ENCODE peak calls at places on chromosomes 2 and 18, in five cellular contexts. R is dorsolateral prefrontal cortex, Q is GM20000, G is ovary, M is uterus. O is an unnamed sample.

GRCh38 chr2:160034396-160034795 is 28.0 kb downstream of the PLA2R1 start:
- DNase-seq in R (no peak), Q (no peak), G (no peak), M (no peak), O (no peak)

GRCh38 chr18:31206787-31207381 is 44.2 kb upstream of the DSC1 start:
- DNase-seq in R (no peak), Q (peak; percentile 50), G (no peak), M (peak; percentile 17), O (peak; percentile 2)

GRCh38 chr2:36701391-36701795 is 4.9 kb downstream of the VIT start:
- DNase-seq in R (no peak), Q (no peak), G (no peak), M (no peak), O (no peak)

GRCh38 chr18:12744103-12744502 is 41.3 kb downstream of the PSMG2 start:
- DNase-seq in R (no peak), Q (peak; percentile 62), G (no peak), M (no peak), O (no peak)

GRCh38 chr2:131580187-131580586 is 52.5 kb downstream of the CCDC74A start:
- DNase-seq in R (no peak), Q (no peak), G (no peak), M (no peak), O (no peak)

GRCh38 chr18:23331091-23331920 is 121.8 kb upstream of the RIOK3 start:
- DNase-seq in R (no peak), Q (no peak), G (no peak), M (no peak), O (no peak)

GRCh38 chr2:56681659-56682396 is 498.0 kb downstream of the CCDC85A start:
- DNase-seq in R (no peak), Q (no peak), G (no peak), M (no peak), O (no peak)

GRCh38 chr2:213188533-213188867 is 37.1 kb upstream of the IKZF2 start:
- DNase-seq in R (no peak), Q (no peak), G (no peak), M (no peak), O (no peak)

GRCh38 chr18:49030692-49031443 is 80.1 kb upstream of the SMAD7 start:
- DNase-seq in R (no peak), Q (no peak), G (no peak), M (peak; percentile 6), O (no peak)

GRCh38 chr18:31648966-31649429 is 35.4 kb downstream of the B4GALT6 start:
- DNase-seq in R (no peak), Q (peak; percentile 50), G (no peak), M (no peak), O (no peak)

GRCh38 chr2:171159326-171160118 is 1.2 kb downstream of the TLK1 start:
- DNase-seq in R (no peak), Q (peak; percentile 58), G (peak; percentile 73), M (peak; percentile 43), O (peak; percentile 58)

GRCh38 chr2:150549381-150549780 is 61.9 kb upstream of the RND3 start:
- DNase-seq in R (no peak), Q (no peak), G (no peak), M (no peak), O (no peak)

GRCh38 chr2:11746376-11746806 is at the start of gene LPIN1:
- DNase-seq in R (peak; percentile 88), Q (peak; percentile 93), G (peak; percentile 94), M (peak; percentile 89), O (peak; percentile 88)
- TF ChIP-seq CTCF in R (peak; percentile 35), Q (no peak), G (no peak), M (no peak), O (no peak)

DNA sequence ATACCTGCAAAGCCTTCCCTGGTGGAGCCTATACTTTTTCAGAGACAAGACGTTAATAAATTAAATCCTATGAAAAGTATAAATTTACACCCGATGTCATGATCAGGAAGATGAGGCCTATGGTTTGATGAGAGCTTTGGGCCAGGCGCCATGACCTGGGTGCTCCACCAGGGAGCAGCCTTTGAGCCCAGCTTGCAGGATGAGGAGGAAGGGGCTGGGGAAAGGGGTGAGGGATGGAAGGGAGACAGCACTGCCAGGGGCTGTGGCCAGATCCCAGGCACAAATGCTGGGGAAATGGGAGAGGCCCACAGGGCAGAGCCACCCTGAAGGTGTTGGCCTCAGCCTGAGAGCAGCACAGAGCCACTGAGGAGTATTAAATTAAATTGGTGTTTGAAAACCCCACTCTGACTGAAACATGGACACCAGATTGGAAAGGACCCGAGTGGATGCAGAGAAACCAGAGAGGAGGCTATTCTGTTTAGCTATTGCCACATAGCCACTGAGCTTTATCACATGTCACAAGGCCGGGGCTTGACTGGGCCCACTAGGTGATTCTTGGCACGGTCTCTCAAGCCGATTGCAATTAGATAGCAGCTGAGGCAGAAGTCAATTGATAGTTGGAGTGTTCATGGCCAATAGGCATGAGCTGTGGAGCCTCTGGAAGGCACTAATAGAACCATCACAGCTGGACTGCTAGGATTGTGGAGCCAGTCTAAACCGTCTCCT is 9.6 kb upstream of the FAHD2A start:
- DNase-seq in R (no peak), Q (no peak), G (no peak), M (no peak), O (no peak)
- TF ChIP-seq CTCF in R (no peak), Q (no peak), G (no peak), M (no peak), O (no peak)

GRCh38 chr2:61398413-61398812 is 72.5 kb downstream of the USP34 start:
- DNase-seq in R (no peak), Q (no peak), G (no peak), M (no peak), O (no peak)
- TF ChIP-seq CTCF in R (no peak), Q (no peak), G (no peak), M (no peak), O (no peak)

DNA sequence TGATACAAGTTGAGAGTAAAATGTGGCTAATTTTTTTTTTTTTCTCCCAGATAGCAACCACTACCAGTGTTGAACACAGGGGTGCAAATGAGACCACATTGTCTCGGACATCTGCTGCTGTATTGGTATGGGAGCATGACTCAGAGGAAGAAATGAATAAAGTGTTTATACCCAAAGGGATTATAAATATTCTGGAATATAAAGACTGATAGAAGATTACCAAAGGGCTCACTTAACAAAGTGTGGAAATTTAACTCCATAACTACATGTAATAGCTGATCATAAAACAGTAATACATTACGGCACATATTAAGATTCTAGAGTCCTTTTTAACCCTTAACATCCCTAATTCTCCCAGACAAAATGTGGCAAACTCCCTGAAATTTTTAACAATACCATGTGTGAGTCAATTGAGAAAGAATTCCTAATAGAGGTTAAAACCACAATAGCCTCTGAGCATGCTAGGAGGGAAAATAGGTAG is 1023.0 kb upstream of the ACVR2A start:
- DNase-seq in R (no peak), Q (no peak), G (no peak), M (no peak), O (no peak)
- TF ChIP-seq CTCF in R (no peak), Q (no peak), G (no peak), M (no peak), O (no peak)

DNA sequence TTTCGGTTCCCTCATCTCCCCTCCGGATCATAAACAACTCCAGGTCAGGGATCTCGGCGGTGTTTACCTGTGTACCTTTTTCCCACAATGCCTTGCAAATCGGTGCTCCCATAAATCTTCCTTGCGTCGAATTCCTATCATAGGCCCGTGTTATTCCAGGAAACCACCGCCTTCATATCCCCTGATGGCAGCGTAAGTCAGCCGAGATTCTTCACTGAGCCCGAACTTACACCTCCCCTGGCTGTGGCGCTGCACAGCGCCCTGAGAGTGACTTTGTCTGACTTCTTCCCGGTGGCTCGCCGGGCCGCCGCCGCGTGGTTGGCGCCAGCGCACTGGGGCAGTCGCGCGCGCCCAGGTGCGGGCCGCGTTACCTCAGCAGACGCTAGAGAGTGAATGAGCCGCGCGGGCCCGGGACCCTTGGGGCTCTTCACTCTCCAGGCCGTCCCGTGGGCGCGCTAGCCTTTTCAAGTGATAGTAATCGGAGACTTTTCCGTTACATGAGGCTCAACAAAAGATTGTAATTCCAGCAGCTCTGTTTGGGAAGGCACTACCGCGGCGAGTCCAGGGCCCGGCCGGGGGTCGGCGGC is 101.6 kb downstream of the SPTBN1 start:
- DNase-seq in R (no peak), Q (peak; percentile 68), G (peak; percentile 58), M (peak; percentile 42), O (peak; percentile 74)
- TF ChIP-seq CTCF in R (peak; percentile 29), Q (no peak), G (no peak), M (no peak), O (no peak)

GRCh38 chr2:28477087-28477486 is 18.8 kb upstream of the PLB1 start:
- DNase-seq in R (no peak), Q (no peak), G (no peak), M (no peak), O (no peak)

GRCh38 chr2:28471701-28472236 is 24.1 kb upstream of the PLB1 start:
- DNase-seq in R (no peak), Q (no peak), G (no peak), M (no peak), O (no peak)

GRCh38 chr2:28480403-28481049 is 15.3 kb upstream of the PLB1 start:
- DNase-seq in R (no peak), Q (no peak), G (no peak), M (no peak), O (peak; percentile 33)

GRCh38 chr2:28475088-28475580 is 20.7 kb upstream of the PLB1 start:
- DNase-seq in R (no peak), Q (no peak), G (no peak), M (no peak), O (no peak)

GRCh38 chr2:28477645-28478044 is 18.2 kb upstream of the PLB1 start:
- DNase-seq in R (no peak), Q (no peak), G (no peak), M (no peak), O (no peak)
- TF ChIP-seq CTCF in R (no peak), Q (no peak), G (no peak), M (no peak), O (no peak)

GRCh38 chr18:11154369-11154982 is 5.1 kb upstream of the PIEZO2 start:
- DNase-seq in R (no peak), Q (peak; percentile 62), G (no peak), M (no peak), O (no peak)
- TF ChIP-seq CTCF in R (peak; percentile 60), Q (no peak), G (no peak), M (no peak), O (peak; percentile 34)

O was measured in activated CD8-positive, alpha-beta T cell treated with anti-CD3 and anti-CD28 coated beads for 36 hours.